ENCODE peak calls at places on chromosome 10, in nine cellular contexts. E is A549, O is mesothelial cell of epicardium, S is hepatocyte, Z is frontal cortex, A is OCI-LY7, D is GM23338, R is ureter, H is thoracic aorta. T is an unnamed sample.

GRCh38 chr10:132540456-132540855 is 2.9 kb downstream of the INPP5A start:
- DNase-seq in R (no peak), S (no peak), D (peak), O (no peak), E (no peak), H (no peak), Z (no peak), A (no peak), T (no peak)

GRCh38 chr10:59312247-59312646 is 50.1 kb downstream of the FAM13C start:
- DNase-seq in E (no peak), S (no peak), Z (no peak), H (no peak), A (no peak), O (no peak), D (no peak), R (no peak), T (no peak)

GRCh38 chr10:72109619-72110215 is 21.4 kb upstream of the SPOCK2 start:
- DNase-seq in O (no peak), E (no peak), A (no peak), H (no peak), D (no peak), S (no peak), R (no peak), Z (no peak), T (no peak)

GRCh38 chr10:44938938-44939337 is 20.7 kb upstream of the RASSF4 start:
- DNase-seq in E (no peak), D (no peak), S (no peak), R (no peak), H (no peak), O (no peak), Z (no peak), A (no peak), T (no peak)

GRCh38 chr10:14837003-14837755 is 658 bp downstream of the CDNF start:
- DNase-seq in Z (no peak), S (no peak), H (no peak), O (no peak), A (no peak), D (peak), R (no peak), E (no peak), T (no peak)

GRCh38 chr10:23314835-23315239 is 29.8 kb downstream of the C10orf67 start:
- DNase-seq in A (peak), O (no peak), E (peak), S (peak), H (no peak), R (peak), D (peak), Z (peak), T (peak)

GRCh38 chr10:46528675-46529615 is 27.5 kb downstream of the GPRIN2 start:
- DNase-seq in A (no peak), D (no peak), O (no peak), Z (no peak), R (no peak), E (no peak), H (no peak), S (no peak), T (no peak)

GRCh38 chr10:72038458-72039001 is 49.8 kb downstream of the SPOCK2 start:
- DNase-seq in H (no peak), A (no peak), S (peak), D (no peak), Z (no peak), O (no peak), R (no peak), E (no peak), T (no peak)

GRCh38 chr10:103102195-103102594 is 90.9 kb downstream of the NT5C2 start:
- DNase-seq in D (no peak), R (no peak), A (no peak), S (no peak), H (no peak), Z (no peak), E (no peak), O (no peak), T (no peak)

GRCh38 chr10:118952493-118953295 is 76.8 kb upstream of the NANOS1 start:
- DNase-seq in E (no peak), Z (no peak), O (no peak), A (no peak), D (no peak), R (peak), H (no peak), S (no peak), T (no peak)

GRCh38 chr10:92265687-92266258 is 25.1 kb downstream of the CPEB3 start:
- DNase-seq in Z (no peak), H (no peak), O (no peak), E (no peak), D (no peak), A (peak), R (no peak), S (no peak), T (no peak)

GRCh38 chr10:114856544-114857287 is 35.1 kb downstream of the FHIP2A start:
- DNase-seq in H (no peak), Z (no peak), R (no peak), O (no peak), D (no peak), S (no peak), E (peak), A (no peak), T (peak)

GRCh38 chr10:14086596-14086995 is 244.1 kb downstream of the FRMD4A start:
- DNase-seq in A (no peak), D (no peak), Z (no peak), R (no peak), H (no peak), O (no peak), S (no peak), E (no peak), T (peak)

GRCh38 chr10:68876246-68876918 is 24.7 kb upstream of the DDX50 start:
- DNase-seq in E (no peak), O (no peak), Z (no peak), R (no peak), H (no peak), A (no peak), D (no peak), S (peak), T (no peak)

GRCh38 chr10:86594535-86594934 is 59.8 kb upstream of the OPN4 start:
- DNase-seq in S (no peak), E (peak), A (no peak), Z (no peak), D (no peak), R (no peak), H (no peak), O (peak), T (peak)

GRCh38 chr10:100024741-100025140 is 15.0 kb upstream of the DNMBP start:
- DNase-seq in A (no peak), H (no peak), S (no peak), E (no peak), D (no peak), O (no peak), R (no peak), Z (no peak), T (no peak)

GRCh38 chr10:124680675-124681074 is 63.5 kb downstream of the FAM53B start:
- DNase-seq in O (no peak), A (no peak), S (no peak), D (no peak), R (no peak), Z (no peak), H (no peak), E (no peak), T (peak)

GRCh38 chr10:63083904-63084689 is 49.0 kb upstream of the NRBF2 start:
- DNase-seq in S (peak), Z (peak), A (peak), R (peak), O (no peak), H (no peak), D (peak), E (peak), T (peak)

GRCh38 chr10:91198781-91199180 is 21.7 kb upstream of the PCGF5 start:
- DNase-seq in H (no peak), E (no peak), O (no peak), S (peak), Z (no peak), R (no peak), D (no peak), A (peak), T (peak)

GRCh38 chr10:92799591-92799990 is 48.7 kb upstream of the EXOC6 start:
- DNase-seq in H (no peak), S (no peak), Z (no peak), E (no peak), O (no peak), A (no peak), D (no peak), R (no peak), T (peak)

GRCh38 chr10:107340345-107340744 is 175.8 kb upstream of the SORCS1 start:
- DNase-seq in S (peak), H (no peak), D (no peak), R (no peak), E (no peak), Z (no peak), O (no peak), A (no peak), T (peak)

GRCh38 chr10:12628964-12629766 is 279.8 kb downstream of the CAMK1D start:
- DNase-seq in D (no peak), S (peak), H (no peak), E (peak), R (no peak), A (no peak), O (no peak), Z (no peak), T (no peak)

GRCh38 chr10:70587045-70587658 is 15.4 kb downstream of the PRF1 start:
- DNase-seq in R (no peak), A (no peak), D (no peak), Z (no peak), H (no peak), S (no peak), E (no peak), O (peak), T (no peak)

GRCh38 chr10:74932648-74933047 is 106.2 kb downstream of the KAT6B start:
- DNase-seq in Z (peak), D (no peak), H (no peak), S (no peak), E (no peak), R (no peak), O (no peak), A (no peak), T (no peak)

GRCh38 chr10:45224219-45224841 is 91.1 kb downstream of the OR13A1 start:
- DNase-seq in E (no peak), Z (no peak), R (no peak), O (no peak), A (no peak), S (no peak), H (no peak), D (no peak), T (no peak)

GRCh38 chr10:24891823-24892222 is 60.6 kb downstream of the PRTFDC1 start:
- DNase-seq in H (no peak), S (no peak), A (no peak), E (peak), O (no peak), D (no peak), Z (no peak), R (no peak), T (peak)

GRCh38 chr10:61284222-61284890 is 168.8 kb downstream of the TMEM26 start:
- DNase-seq in R (no peak), E (peak), S (peak), Z (no peak), D (peak), A (peak), O (no peak), H (no peak), T (peak)

GRCh38 chr10:79115302-79115701 is 46.5 kb downstream of the ZMIZ1 start:
- DNase-seq in H (no peak), D (no peak), Z (no peak), R (no peak), O (no peak), A (no peak), E (no peak), S (no peak), T (no peak)

GRCh38 chr10:124545346-124545745 is 83.7 kb downstream of the LHPP start:
- DNase-seq in D (no peak), Z (no peak), R (no peak), E (no peak), S (no peak), H (no peak), A (peak), O (no peak), T (no peak)